ENCODE peak calls at places on chromosomes 12 and 14, in seven cellular contexts. N, E, P, R, B, V and W are unnamed samples.

GRCh38 chr12:52395761-52396434 is 10.2 kb downstream of the KRT82 start:
- DNase-seq in R (no peak), E (peak), P (no peak), V (no peak), B (peak), N (no peak), W (peak)

GRCh38 chr14:51458563-51458955 is 193.2 kb upstream of the FRMD6 start:
- DNase-seq in V (no peak), E (peak), B (no peak), P (no peak), N (peak), R (no peak), W (no peak)

GRCh38 chr12:130665753-130666152 is 50.3 kb downstream of the RIMBP2 start:
- DNase-seq in E (no peak), N (no peak), R (no peak), B (no peak), V (no peak), P (no peak), W (no peak)

GRCh38 chr12:121798807-121799174 is 5.0 kb upstream of the SETD1B start:
- DNase-seq in E (no peak), V (no peak), N (no peak), B (no peak), P (no peak), R (no peak), W (no peak)

GRCh38 chr14:85917631-85918030 is 387.7 kb downstream of the FLRT2 start:
- DNase-seq in N (no peak), R (no peak), P (peak), E (no peak), V (no peak), B (no peak), W (no peak)

GRCh38 chr12:124778411-124778810 is 85.3 kb downstream of the SCARB1 start:
- DNase-seq in V (no peak), E (no peak), B (no peak), N (no peak), P (no peak), R (no peak), W (no peak)

GRCh38 chr14:85501751-85502150 is 28.2 kb upstream of the FLRT2 start:
- DNase-seq in V (no peak), B (no peak), P (no peak), R (no peak), E (no peak), N (no peak), W (no peak)

GRCh38 chr14:78950654-78951053 is 780.5 kb downstream of the NRXN3 start:
- DNase-seq in N (peak), V (no peak), R (no peak), P (peak), B (peak), E (peak), W (no peak)

GRCh38 chr12:70643927-70644326 is 6.7 kb upstream of the PTPRB start:
- DNase-seq in P (no peak), V (no peak), E (no peak), R (no peak), B (no peak), N (no peak), W (no peak)

GRCh38 chr12:117986705-117987469 is 18.1 kb upstream of the KSR2 start:
- DNase-seq in P (peak), E (peak), B (no peak), R (no peak), V (no peak), N (peak), W (no peak)

GRCh38 chr12:47079894-47080724 is at the start of gene AMIGO2:
- DNase-seq in B (peak), P (peak), R (peak), V (peak), N (peak), E (peak), W (peak)

GRCh38 chr14:38208825-38209562 is 1.3 kb downstream of the SSTR1 start:
- DNase-seq in N (peak), R (peak), E (peak), B (peak), P (peak), V (no peak), W (peak)

GRCh38 chr12:14995583-14996425 is 23.0 kb downstream of the PDE6H start:
- DNase-seq in V (no peak), B (no peak), R (no peak), N (peak), E (peak), P (peak), W (no peak)

GRCh38 chr14:75335588-75335987 is 57.0 kb downstream of the FOS start:
- DNase-seq in B (no peak), R (no peak), E (no peak), P (peak), N (no peak), V (no peak), W (no peak)

GRCh38 chr12:96070670-96071279 is 35.4 kb upstream of the LTA4H start:
- DNase-seq in N (peak), E (peak), B (no peak), V (peak), R (no peak), P (peak), W (no peak)

GRCh38 chr12:49505672-49506071 is 33.2 kb upstream of the KCNH3 start:
- DNase-seq in V (no peak), E (peak), N (peak), P (no peak), B (no peak), R (no peak), W (no peak)

GRCh38 chr12:107360472-107360871 is 267.1 kb upstream of the CRY1 start:
- DNase-seq in P (no peak), B (no peak), V (no peak), R (no peak), E (no peak), N (no peak), W (no peak)

GRCh38 chr12:107514887-107515445 is 170.6 kb upstream of the PWP1 start:
- DNase-seq in V (no peak), P (no peak), B (no peak), E (peak), N (peak), R (no peak), W (no peak)

GRCh38 chr12:34345801-34346200 is 323.5 kb downstream of the ALG10 start:
- DNase-seq in E (no peak), V (no peak), P (peak), N (no peak), B (no peak), R (no peak), W (no peak)

GRCh38 chr12:34348836-34349672 is 326.8 kb downstream of the ALG10 start:
- DNase-seq in P (no peak), N (no peak), V (no peak), B (no peak), R (no peak), E (no peak), W (no peak)

GRCh38 chr12:34346372-34347034 is 324.2 kb downstream of the ALG10 start:
- DNase-seq in N (no peak), V (no peak), E (no peak), B (no peak), R (no peak), P (no peak), W (no peak)

GRCh38 chr12:34348064-34348463 is 325.8 kb downstream of the ALG10 start:
- DNase-seq in N (no peak), P (no peak), E (no peak), V (no peak), R (no peak), B (no peak), W (no peak)

DNA sequence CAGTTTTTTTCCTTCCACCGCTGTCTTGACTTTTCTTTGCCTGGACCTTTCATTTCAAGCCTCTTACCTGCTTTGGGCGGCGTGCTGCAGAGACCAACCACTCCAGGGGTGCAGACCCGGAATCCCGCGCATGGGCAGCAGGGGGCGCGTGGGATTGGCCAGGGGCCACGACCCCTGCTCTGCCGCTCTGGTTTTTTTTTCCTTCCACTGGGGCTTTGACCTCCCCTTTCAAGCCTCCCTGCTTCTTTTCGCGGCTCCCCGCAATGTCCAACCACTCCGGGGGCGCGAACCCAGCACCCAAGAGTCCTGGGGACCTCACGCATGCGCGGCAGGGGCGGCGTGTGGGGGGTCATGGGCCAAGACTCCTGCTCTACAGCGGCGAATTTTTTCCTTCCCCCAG is 325.1 kb downstream of the ALG10 start:
- DNase-seq in E (no peak), B (no peak), N (no peak), P (no peak), V (no peak), R (no peak), W (no peak)
- TF ChIP-seq CTCF in E (no peak), B (no peak), N (no peak), P (no peak), V (no peak), R (no peak), W (no peak)

GRCh38 chr12:48286665-48287064 is 64.1 kb downstream of the ZNF641 start:
- DNase-seq in E (peak), R (no peak), V (no peak), B (no peak), N (no peak), P (peak), W (peak)
- TF ChIP-seq CTCF in E (peak), R (no peak), V (peak), B (no peak), N (peak), P (peak), W (no peak)

GRCh38 chr14:76497550-76498484 is 121.9 kb downstream of the ESRRB start:
- DNase-seq in E (no peak), B (no peak), N (no peak), P (peak), V (no peak), R (no peak), W (no peak)
- TF ChIP-seq CTCF in E (peak), B (no peak), N (no peak), P (peak), V (peak), R (no peak), W (no peak)

GRCh38 chr12:76310110-76310509 is 38.1 kb downstream of the BBS10 start:
- DNase-seq in V (no peak), R (no peak), N (peak), E (peak), P (no peak), B (no peak), W (no peak)

GRCh38 chr12:76308866-76309265 is 39.3 kb downstream of the BBS10 start:
- DNase-seq in B (no peak), V (no peak), E (no peak), N (no peak), R (no peak), P (no peak), W (no peak)

GRCh38 chr12:76311796-76312195 is 36.4 kb downstream of the BBS10 start:
- DNase-seq in B (no peak), E (peak), R (no peak), N (peak), P (no peak), V (no peak), W (no peak)

GRCh38 chr12:76313289-76313688 is 34.9 kb downstream of the BBS10 start:
- DNase-seq in P (no peak), B (no peak), V (no peak), R (no peak), N (no peak), E (no peak), W (no peak)

DNA sequence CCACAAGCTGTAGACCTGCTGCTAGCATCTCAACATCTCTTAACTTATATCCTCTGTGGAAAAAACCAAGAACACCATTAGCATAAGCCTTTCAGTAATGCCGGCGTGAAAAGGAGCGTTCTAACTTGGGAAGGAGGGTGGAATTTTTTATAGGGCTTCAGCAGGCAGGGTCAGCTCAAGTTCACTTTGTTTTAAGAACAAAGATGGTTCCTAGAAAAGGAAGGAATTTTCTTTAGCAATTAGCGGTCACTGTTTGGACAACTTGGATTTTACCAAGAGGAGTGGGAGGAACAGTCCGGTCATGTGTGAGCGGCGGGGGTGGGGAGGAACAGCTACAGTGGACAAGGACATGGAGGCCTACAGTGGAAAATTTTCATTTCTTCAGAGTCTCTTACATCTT is 35.9 kb downstream of the BBS10 start:
- DNase-seq in B (no peak), E (peak), N (peak), P (no peak), R (no peak), V (no peak), W (no peak)
- TF ChIP-seq CTCF in B (no peak), E (no peak), N (no peak), P (no peak), R (no peak), V (no peak), W (no peak)

DNA sequence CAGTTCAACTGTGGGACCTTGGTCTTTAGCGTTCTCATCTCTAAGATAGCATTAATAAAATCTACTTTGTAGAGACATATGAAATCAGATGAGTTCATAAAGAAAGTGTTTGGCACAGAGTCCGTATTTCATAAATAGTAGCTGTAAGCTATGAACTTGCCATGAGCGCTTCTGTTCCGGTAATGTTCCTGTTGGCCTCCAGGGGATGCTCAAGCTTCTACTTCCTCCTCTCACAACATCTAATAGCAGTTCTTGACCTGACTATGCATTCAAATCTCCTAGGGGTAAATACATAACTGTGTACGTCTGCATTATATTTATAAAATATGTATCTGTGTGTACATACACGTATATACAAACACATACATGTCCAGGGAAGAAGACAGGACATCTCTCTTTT is 288.2 kb upstream of the TMPO start:
- DNase-seq in N (no peak), R (no peak), E (peak), B (no peak), P (peak), V (no peak), W (no peak)
- TF ChIP-seq CTCF in N (peak), R (no peak), E (peak), B (no peak), P (peak), V (peak), W (peak)

GRCh38 chr14:64801800-64802199 is 77.9 kb downstream of the SPTB start:
- DNase-seq in N (no peak), V (peak), P (no peak), R (no peak), B (peak), E (peak), W (peak)
- TF ChIP-seq CTCF in N (no peak), V (peak), P (peak), R (no peak), B (no peak), E (peak), W (peak)

DNA sequence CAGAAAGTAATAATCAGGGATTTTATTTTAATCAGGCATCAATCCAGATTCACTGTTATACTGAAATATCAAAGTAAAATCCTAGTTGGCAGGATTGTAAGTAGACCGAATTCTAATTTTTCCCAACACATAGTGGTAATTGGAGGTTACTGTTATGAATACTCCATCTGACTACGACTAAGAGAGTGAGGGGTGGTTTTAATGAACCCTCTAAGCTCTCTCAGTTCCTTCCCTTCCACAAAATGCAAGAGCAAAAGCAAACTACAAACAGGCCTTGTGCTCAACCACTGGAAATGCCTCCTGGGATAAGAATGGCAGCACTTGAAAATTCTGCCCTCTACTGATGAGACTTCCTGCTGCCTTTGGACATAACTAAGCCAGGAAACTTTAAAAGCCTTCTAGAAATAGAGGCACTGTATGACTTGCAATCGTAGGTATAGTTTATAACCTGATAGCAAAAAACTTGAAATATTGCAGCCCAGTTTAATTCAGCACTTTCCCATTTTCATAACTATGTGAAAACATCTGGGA is 184.8 kb downstream of the SLC16A7 start:
- DNase-seq in N (peak), V (no peak), B (peak), R (no peak), E (peak), P (peak), W (peak)
- TF ChIP-seq CTCF in N (peak), V (peak), B (peak), R (no peak), E (peak), P (peak), W (no peak)